ENCODE peak calls at places on chromosomes 12 and 14, in four cellular contexts. R is K562, F is HepG2, Z is WTC11. N is an unnamed sample.

GRCh38 chr14:41925409-41925808 is 318.7 kb downstream of the LRFN5 start:
- DNase-seq in R (no peak), F (peak), Z (no peak), N (no peak)

GRCh38 chr14:52348796-52349195 is 34.7 kb downstream of the PTGER2 start:
- DNase-seq in R (no peak), F (no peak), Z (no peak), N (no peak)

GRCh38 chr12:109991586-109991985 is 4.6 kb downstream of the GIT2 start:
- DNase-seq in R (no peak), F (no peak), Z (no peak), N (no peak)

GRCh38 chr12:47509398-47509851 is 196.4 kb downstream of the RPAP3 start:
- DNase-seq in R (no peak), F (no peak), Z (no peak), N (no peak)

GRCh38 chr14:51776102-51776894 is 84.1 kb upstream of the GNG2 start:
- DNase-seq in R (peak), F (peak), Z (peak), N (peak)

GRCh38 chr12:39490500-39491276 is 47.8 kb upstream of the KIF21A start:
- DNase-seq in R (no peak), F (no peak), Z (no peak), N (no peak)

GRCh38 chr12:97639702-97640101 is 177.1 kb downstream of the RMST start:
- DNase-seq in R (no peak), F (peak), Z (no peak), N (no peak)

GRCh38 chr14:38254565-38255407 is 1.1 kb downstream of the CLEC14A start:
- DNase-seq in R (no peak), F (no peak), Z (peak), N (no peak)

GRCh38 chr12:109053382-109054123 is 1.2 kb downstream of the USP30 start:
- DNase-seq in R (peak), F (peak), Z (no peak), N (no peak)

GRCh38 chr14:105622329-105622955 is 96.1 kb downstream of the TMEM121 start:
- DNase-seq in R (no peak), F (no peak), Z (no peak), N (no peak)

GRCh38 chr12:38543151-38543550 is 226.6 kb downstream of the ALG10B start:
- DNase-seq in R (no peak), F (no peak), Z (no peak), N (no peak)

GRCh38 chr12:109542014-109542413 is 31.3 kb downstream of the MMAB start:
- DNase-seq in R (no peak), F (no peak), Z (no peak), N (no peak)

GRCh38 chr14:104388631-104389325 is 190.8 kb upstream of the C14orf180 start:
- DNase-seq in R (no peak), F (no peak), Z (no peak), N (peak)

GRCh38 chr14:104389326-104390220 is 190.0 kb upstream of the C14orf180 start:
- DNase-seq in R (no peak), F (no peak), Z (no peak), N (peak)

GRCh38 chr14:104390941-104391901 is 188.3 kb upstream of the C14orf180 start:
- DNase-seq in R (no peak), F (no peak), Z (no peak), N (no peak)

GRCh38 chr14:104392001-104392395 is 187.6 kb upstream of the C14orf180 start:
- DNase-seq in R (no peak), F (no peak), Z (no peak), N (no peak)

GRCh38 chr14:104390221-104390931 is 189.2 kb upstream of the C14orf180 start:
- DNase-seq in R (no peak), F (no peak), Z (no peak), N (no peak)
- TF ChIP-seq FOXJ3 in R (no peak), F (no peak), Z (no peak), N (no peak)

GRCh38 chr12:116968986-116969385 is 58.2 kb downstream of the FBXW8 start:
- DNase-seq in R (no peak), F (no peak), Z (no peak), N (no peak)

GRCh38 chr12:116964004-116964739 is 53.4 kb downstream of the FBXW8 start:
- DNase-seq in R (no peak), F (no peak), Z (no peak), N (peak)

GRCh38 chr12:116964740-116965090 is 54.0 kb downstream of the FBXW8 start:
- DNase-seq in R (no peak), F (no peak), Z (no peak), N (no peak)

GRCh38 chr12:116971222-116971621 is 60.5 kb downstream of the FBXW8 start:
- DNase-seq in R (no peak), F (no peak), Z (no peak), N (no peak)

GRCh38 chr12:116969615-116970575 is 59.1 kb downstream of the FBXW8 start:
- DNase-seq in R (no peak), F (no peak), Z (no peak), N (peak)
- TF ChIP-seq USF2 in R (no peak), F (no peak), Z (no peak), N (no peak)

GRCh38 chr14:92600318-92601053 is 86.9 kb downstream of the RIN3 start:
- DNase-seq in R (no peak), F (no peak), Z (no peak), N (no peak)

GRCh38 chr14:92601131-92601710 is 87.6 kb downstream of the RIN3 start:
- DNase-seq in R (no peak), F (no peak), Z (no peak), N (no peak)

GRCh38 chr14:92597873-92598548 is 84.4 kb downstream of the RIN3 start:
- DNase-seq in R (no peak), F (no peak), Z (no peak), N (no peak)

GRCh38 chr14:92598549-92598905 is 84.9 kb downstream of the RIN3 start:
- DNase-seq in R (no peak), F (no peak), Z (no peak), N (no peak)

DNA sequence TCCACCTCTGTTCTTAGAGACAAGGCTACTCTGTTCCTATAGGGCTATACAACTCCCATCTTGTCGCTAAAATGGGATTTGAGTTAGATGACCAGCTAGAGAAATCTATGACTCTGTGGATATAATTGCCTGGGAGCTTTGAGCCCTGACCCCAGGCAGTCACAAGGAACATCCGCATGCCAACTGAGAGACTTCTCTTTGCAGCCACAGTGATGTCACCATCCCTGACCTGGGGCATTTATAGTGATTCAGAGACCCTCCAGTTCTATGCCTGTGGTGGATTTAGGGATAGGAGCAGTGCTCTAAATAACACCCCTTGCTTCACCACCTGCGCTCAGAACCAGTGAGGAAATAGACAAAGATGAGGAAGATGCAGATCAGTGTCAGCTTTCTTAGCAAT is 86.2 kb downstream of the RIN3 start:
- DNase-seq in R (no peak), F (no peak), Z (no peak), N (no peak)
- TF ChIP-seq FOXJ3 in R (no peak), F (no peak), Z (no peak), N (no peak)

GRCh38 chr12:94644622-94645021 is 5.7 kb downstream of the TMCC3 start:
- DNase-seq in R (no peak), F (no peak), Z (no peak), N (no peak)
- TF ChIP-seq USF2 in R (no peak), F (no peak), Z (no peak), N (no peak)

DNA sequence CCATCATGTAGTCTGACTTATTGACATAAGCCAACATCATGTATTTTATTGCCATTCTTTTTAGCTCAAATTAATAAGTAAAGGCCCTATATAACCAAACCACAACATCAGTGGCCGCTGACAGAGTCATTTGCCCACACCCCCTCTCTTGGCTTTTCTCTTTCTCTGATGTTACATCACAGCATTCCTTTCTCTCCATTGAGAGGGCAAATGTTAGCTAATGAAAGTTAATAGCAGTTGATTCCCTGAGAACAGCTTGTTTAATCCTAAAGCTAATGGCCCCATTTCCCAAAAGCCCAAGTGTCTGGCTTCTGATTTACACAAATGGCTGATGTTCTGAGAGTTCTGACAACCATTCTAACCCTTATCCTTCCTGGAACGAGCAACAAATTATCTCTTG is 308.8 kb downstream of the SNAPC1 start:
- DNase-seq in R (no peak), F (no peak), Z (no peak), N (no peak)
- TF ChIP-seq FOXJ3 in R (no peak), F (no peak), Z (no peak), N (no peak)

GRCh38 chr12:85041395-85041794 is 5.2 kb downstream of the LRRIQ1 start:
- DNase-seq in R (no peak), F (no peak), Z (no peak), N (no peak)

GRCh38 chr12:85036241-85036707 is at the start of the genes LRRIQ1 and TSPAN19:
- DNase-seq in R (no peak), F (peak), Z (peak), N (peak)

DNA sequence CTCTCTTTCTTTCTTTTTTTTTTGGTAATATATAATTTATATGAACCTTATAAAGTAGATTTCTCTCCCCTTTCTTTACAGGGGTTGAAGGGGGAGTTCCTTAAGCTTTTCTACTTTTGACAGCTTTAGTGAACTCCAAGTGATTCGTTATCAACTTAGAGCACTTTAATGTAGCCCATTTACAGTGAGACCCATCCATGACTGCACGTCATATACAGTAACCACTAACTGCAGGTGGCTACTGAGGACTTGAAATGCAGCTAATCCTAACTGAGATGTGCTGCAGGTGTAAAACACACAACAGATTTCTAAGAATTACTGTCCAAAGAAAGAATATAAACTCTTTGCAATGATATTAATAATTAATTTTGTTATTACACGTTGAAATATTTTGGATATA is 585 bp downstream of the LRRIQ1 start:
- DNase-seq in R (no peak), F (no peak), Z (no peak), N (no peak)
- TF ChIP-seq USF2 in R (no peak), F (no peak), Z (no peak), N (no peak)

DNA sequence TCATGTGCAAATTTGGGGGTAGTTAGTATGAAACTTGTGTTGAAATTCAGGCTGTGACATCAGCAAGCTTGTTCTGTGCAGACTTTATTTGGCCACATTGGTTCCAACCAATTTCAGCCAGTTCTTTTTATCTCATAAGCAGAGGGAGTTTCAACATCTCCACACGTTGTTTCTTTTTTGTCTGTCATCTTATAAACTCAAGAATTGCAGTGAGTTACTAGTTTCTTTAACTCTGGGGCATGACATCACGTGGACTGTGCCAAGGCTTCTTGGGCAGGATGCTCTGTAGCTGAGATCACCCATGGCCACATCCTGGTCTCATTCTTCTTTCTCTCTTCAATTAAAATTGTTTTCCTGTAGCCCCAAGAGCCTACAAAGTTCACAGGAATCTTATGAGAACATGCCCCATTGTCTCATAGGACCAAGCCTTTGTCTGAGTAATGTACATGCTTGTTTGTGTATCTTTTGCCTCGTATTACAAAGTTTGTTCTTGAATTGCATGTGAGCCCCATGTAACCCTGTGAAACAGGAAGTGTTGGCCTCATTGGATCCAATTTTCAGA is 982.0 kb upstream of the TMEM132C start:
- DNase-seq in R (no peak), F (no peak), Z (no peak), N (no peak)
- TF ChIP-seq FOXJ3 in R (no peak), F (no peak), Z (no peak), N (no peak)

DNA sequence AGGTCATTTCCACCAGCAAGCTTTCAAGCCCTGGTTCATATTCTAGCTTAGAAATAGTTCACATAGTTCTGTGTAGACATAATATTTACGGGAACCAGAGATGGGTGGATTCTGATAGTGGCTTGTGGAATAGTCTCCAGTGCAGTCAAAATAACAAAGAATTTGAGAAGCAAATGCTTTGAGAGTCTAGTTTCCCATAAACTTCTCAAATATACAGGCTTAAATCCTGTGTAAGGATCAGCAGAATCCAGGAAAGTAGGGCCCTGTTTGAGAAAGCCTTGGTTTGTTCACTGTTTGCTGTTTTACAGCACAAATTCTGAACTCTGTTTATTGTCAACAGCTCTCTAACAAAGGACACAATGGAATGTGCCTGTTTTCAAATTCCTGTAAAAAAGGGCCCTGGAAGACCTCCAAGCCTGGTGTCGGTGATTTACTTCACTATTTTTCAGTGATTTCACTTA is 11.5 kb upstream of the FOS start:
- DNase-seq in R (no peak), F (no peak), Z (no peak), N (no peak)
- TF ChIP-seq USF2 in R (no peak), F (no peak), Z (no peak), N (no peak)

DNA sequence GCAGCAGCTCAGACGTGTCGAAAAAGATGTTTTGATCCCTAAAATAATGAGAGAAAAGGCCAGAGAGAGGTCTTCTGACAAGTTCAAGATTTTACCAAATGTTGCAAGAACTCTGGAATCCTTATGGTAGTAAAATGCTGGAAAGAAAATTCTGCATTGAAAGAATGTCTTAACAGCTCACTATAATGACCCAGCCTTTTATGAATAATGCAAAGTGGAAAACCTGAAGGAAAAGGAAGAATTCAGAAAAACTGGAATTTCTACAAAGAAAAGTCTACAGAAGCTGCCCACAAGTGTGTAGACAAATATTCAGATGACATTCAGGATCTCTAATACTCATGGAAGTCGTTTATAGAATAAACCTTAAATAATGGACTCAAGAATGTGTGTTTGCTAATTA is 1.8 kb upstream of the CCDC88C start:
- DNase-seq in R (no peak), F (no peak), Z (no peak), N (no peak)
- TF ChIP-seq FOXJ3 in R (no peak), F (no peak), Z (no peak), N (no peak)

N was measured in SK-N-SH.